ENCODE peak calls at places on chromosome 7, in eight cellular contexts. N is activated T-cell treated with anti-CD3 and anti-CD28 coated beads for 1 hour; S is fibroblast of mammary gland; J is stimulated activated CD4-positive, alpha-beta T cell treated with anti-CD3 and anti-CD28 coated beads, Interleukin-1b, Interleukin-23, amount 100 ng/mL, for 24 hours; C is HCT116; U is tibial artery; T is H1; B is amygdala. Z is an unnamed sample.

GRCh38 chr7:150949564-150949963 is 28.6 kb downstream of the KCNH2 start:
- DNase-seq in S (no peak), C (no peak), N (no peak), B (no peak), T (no peak), J (no peak), U (peak; percentile 40), Z (no peak)

GRCh38 chr7:25949672-25950487 is 202.1 kb upstream of the NFE2L3 start:
- DNase-seq in C (no peak), B (no peak), U (no peak), J (no peak), N (no peak), T (peak; percentile 63), S (no peak), Z (no peak)

GRCh38 chr7:75727881-75728592 is 10.7 kb downstream of the HIP1 start:
- DNase-seq in T (peak; percentile 55), C (peak; percentile 77), U (peak; percentile 74), J (no peak), S (no peak), B (no peak), N (no peak), Z (no peak)

GRCh38 chr7:104950006-104950405 is 64.0 kb upstream of the KMT2E start:
- DNase-seq in C (no peak), J (no peak), S (no peak), B (no peak), T (no peak), N (no peak), U (no peak), Z (no peak)

GRCh38 chr7:79451580-79451979 is 1.9 kb downstream of the MAGI2 start:
- DNase-seq in B (no peak), N (no peak), C (no peak), S (peak; percentile 25), T (no peak), U (no peak), J (no peak), Z (no peak)

GRCh38 chr7:68904635-68905034 is 693.6 kb upstream of the AUTS2 start:
- DNase-seq in B (no peak), C (no peak), N (no peak), T (no peak), U (no peak), S (no peak), J (no peak), Z (no peak)

GRCh38 chr7:42162560-42163325 is 74.3 kb downstream of the GLI3 start:
- DNase-seq in B (no peak), C (no peak), U (no peak), J (no peak), N (no peak), S (no peak), T (no peak), Z (no peak)

GRCh38 chr7:44333971-44334733 is 8.8 kb upstream of the CAMK2B start:
- DNase-seq in N (no peak), U (no peak), J (no peak), B (no peak), S (no peak), C (no peak), T (peak; percentile 37), Z (no peak)

GRCh38 chr7:4185136-4185535 is 497.0 kb upstream of the FOXK1 start:
- DNase-seq in U (no peak), T (no peak), N (no peak), B (no peak), J (no peak), C (no peak), S (no peak), Z (no peak)

GRCh38 chr7:151550601-151551286 is 31.0 kb upstream of the RHEB start:
- DNase-seq in T (no peak), B (no peak), J (no peak), C (no peak), S (peak; percentile 65), N (no peak), U (no peak), Z (no peak)

GRCh38 chr7:25847331-25848070 is 304.5 kb upstream of the NFE2L3 start:
- DNase-seq in B (no peak), U (no peak), J (no peak), T (no peak), S (peak; percentile 63), N (no peak), C (no peak), Z (no peak)

Z was measured in NCI-H1048.